ENCODE peak calls at places on chromosomes 11 and 22, in eight cellular contexts. K is stomach, N is K562, X is colonic mucosa, J is adrenal gland, Y is cardiac muscle cell, I is left lung, W is brain microvascular endothelial cell. U is an unnamed sample. For H3K36me3, the result is how much of the 10 kb centered on the place peaks cover.

GRCh38 chr11:118059231-118059940 is 17.5 kb upstream of the TMPRSS4 start:
- DNase-seq in K (no peak), N (no peak), X (no peak), J (no peak), Y (no peak), I (no peak), W (no peak), U (peak)

GRCh38 chr11:86151188-86152005 is 82.5 kb upstream of the PICALM start:
- DNase-seq in K (no peak), N (peak), X (no peak), J (no peak), Y (peak), I (no peak), W (no peak), U (peak)

GRCh38 chr11:5234390-5234834 is at the start of gene HBD:
- DNase-seq in K (no peak), N (peak), X (no peak), J (no peak), Y (peak), I (no peak), W (peak), U (no peak)

GRCh38 chr11:26578998-26579635 is 7.1 kb upstream of the MUC15 start:
- DNase-seq in K (no peak), N (no peak), X (no peak), J (no peak), Y (no peak), I (no peak), W (no peak), U (no peak)

GRCh38 chr11:103862827-103863213 is 173.6 kb upstream of the DDI1 start:
- DNase-seq in K (no peak), N (no peak), X (no peak), J (no peak), Y (no peak), I (no peak), W (no peak), U (no peak)

GRCh38 chr11:132111341-132111740 is 740.9 kb downstream of the NTM start:
- DNase-seq in K (no peak), N (no peak), X (no peak), J (no peak), Y (no peak), I (no peak), W (no peak), U (no peak)

GRCh38 chr11:58963551-58964075 is 24.3 kb downstream of the GLYATL1 start:
- DNase-seq in K (peak), N (peak), X (no peak), J (no peak), Y (peak), I (no peak), W (peak), U (no peak)

GRCh38 chr11:16793511-16793910 is 55.1 kb downstream of the C11orf58 start:
- DNase-seq in K (no peak), N (no peak), X (no peak), J (no peak), Y (no peak), I (no peak), W (no peak), U (no peak)

GRCh38 chr22:35882226-35883027 is 146.2 kb downstream of the RBFOX2 start:
- DNase-seq in K (no peak), N (no peak), X (no peak), J (no peak), Y (no peak), I (no peak), W (no peak), U (no peak)

GRCh38 chr11:120400564-120401364 is 64.6 kb downstream of the ARHGEF12 start:
- DNase-seq in K (no peak), N (peak), X (peak), J (peak), Y (no peak), I (no peak), W (peak), U (no peak)

GRCh38 chr22:44638966-44639739 is 62.9 kb upstream of the PRR5 start:
- DNase-seq in K (no peak), N (no peak), X (no peak), J (no peak), Y (no peak), I (no peak), W (no peak), U (no peak)

GRCh38 chr11:35313066-35313765 is 106.1 kb downstream of the SLC1A2 start:
- DNase-seq in K (no peak), N (no peak), X (no peak), J (no peak), Y (peak), I (no peak), W (no peak), U (no peak)

GRCh38 chr11:13137778-13138400 is 128.8 kb downstream of the RASSF10 start:
- DNase-seq in K (no peak), N (no peak), X (no peak), J (no peak), Y (no peak), I (no peak), W (no peak), U (no peak)

GRCh38 chr11:74232316-74232950 is 61.3 kb downstream of the PPME1 start:
- DNase-seq in K (no peak), N (no peak), X (no peak), J (no peak), Y (no peak), I (no peak), W (no peak), U (no peak)

GRCh38 chr11:74238243-74238642 is 67.2 kb downstream of the PPME1 start:
- DNase-seq in K (no peak), N (no peak), X (no peak), J (no peak), Y (no peak), I (no peak), W (no peak), U (no peak)

GRCh38 chr11:74235121-74235520 is 64.0 kb downstream of the PPME1 start:
- DNase-seq in K (no peak), N (no peak), X (no peak), J (no peak), Y (no peak), I (no peak), W (no peak), U (no peak)

GRCh38 chr11:74233683-74234082 is 62.6 kb downstream of the PPME1 start:
- DNase-seq in K (no peak), N (no peak), X (no peak), J (no peak), Y (no peak), I (no peak), W (no peak), U (no peak)

DNA sequence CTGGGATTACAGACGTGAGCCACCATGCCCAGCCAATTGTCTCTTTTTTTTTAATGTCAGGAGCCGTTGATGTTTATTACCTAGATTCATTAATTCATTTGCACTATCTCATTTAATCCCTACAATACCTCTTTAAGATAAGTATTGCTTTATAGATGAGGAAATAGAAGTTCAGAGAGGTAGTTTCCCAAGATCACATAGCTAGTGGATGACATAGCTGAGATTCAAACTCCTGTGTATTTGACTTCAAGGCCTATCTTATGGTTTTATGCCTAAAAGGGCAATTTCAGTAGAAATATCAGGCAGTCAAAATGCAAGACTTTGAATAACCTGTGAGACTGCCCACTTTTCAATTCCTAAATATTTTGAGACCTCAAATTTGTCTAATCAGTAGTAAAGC is 66.5 kb downstream of the PPME1 start:
- DNase-seq in K (no peak), N (no peak), X (no peak), J (no peak), Y (no peak), I (no peak), W (no peak), U (no peak)
- H3K36me3 ChIP-seq in K (half or more), N (half or more), X (under half), J (under half), Y (under half), I (half or more), W (under half), U (under half)

GRCh38 chr11:66311470-66311964 is 5.3 kb downstream of the CD248 start:
- DNase-seq in K (no peak), N (no peak), X (no peak), J (no peak), Y (no peak), I (no peak), W (no peak), U (no peak)
- TF ChIP-seq CTCF in K (no peak), N (no peak), X (peak), J (no peak), Y (no peak), I (peak), W (no peak), U (no peak)

GRCh38 chr11:127711748-127712147 is 711.2 kb upstream of the KIRREL3 start:
- DNase-seq in K (no peak), N (no peak), X (no peak), J (no peak), Y (no peak), I (no peak), W (no peak), U (no peak)

GRCh38 chr11:127713226-127713625 is 712.7 kb upstream of the KIRREL3 start:
- DNase-seq in K (no peak), N (no peak), X (no peak), J (no peak), Y (no peak), I (no peak), W (no peak), U (no peak)

GRCh38 chr11:127710831-127711230 is 710.3 kb upstream of the KIRREL3 start:
- DNase-seq in K (no peak), N (no peak), X (no peak), J (no peak), Y (no peak), I (no peak), W (no peak), U (no peak)
- H3K4me3 ChIP-seq in K (no peak), N (no peak), X (no peak), J (no peak), Y (no peak), I (no peak), W (no peak), U (no peak)

DNA sequence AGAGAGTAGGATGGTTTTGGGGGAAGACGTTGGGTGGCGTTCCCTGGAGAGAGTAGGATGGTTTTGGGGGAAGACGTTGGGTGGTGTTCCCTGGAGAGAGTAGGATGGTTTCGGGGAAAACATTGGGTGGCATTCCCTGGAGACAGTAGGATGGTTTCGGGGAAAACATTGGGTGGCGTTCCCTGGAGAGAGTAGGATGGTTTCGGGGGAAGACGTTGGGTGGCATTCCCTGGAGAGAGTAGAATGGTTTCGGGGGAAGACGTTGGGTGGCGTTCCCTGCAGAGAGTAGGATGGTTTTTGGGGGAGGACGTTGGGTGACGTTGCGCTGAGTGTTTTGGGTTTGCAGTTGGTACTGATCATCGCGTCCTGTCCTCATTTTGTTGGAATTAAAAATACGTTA is 28.2 kb downstream of the IGHMBP2 start:
- DNase-seq in K (no peak), N (no peak), X (no peak), J (no peak), Y (no peak), I (no peak), W (no peak), U (no peak)
- H3K36me3 ChIP-seq in K (half or more), N (half or more), X (under half), J (under half), Y (under half), I (half or more), W (under half), U (half or more)

DNA sequence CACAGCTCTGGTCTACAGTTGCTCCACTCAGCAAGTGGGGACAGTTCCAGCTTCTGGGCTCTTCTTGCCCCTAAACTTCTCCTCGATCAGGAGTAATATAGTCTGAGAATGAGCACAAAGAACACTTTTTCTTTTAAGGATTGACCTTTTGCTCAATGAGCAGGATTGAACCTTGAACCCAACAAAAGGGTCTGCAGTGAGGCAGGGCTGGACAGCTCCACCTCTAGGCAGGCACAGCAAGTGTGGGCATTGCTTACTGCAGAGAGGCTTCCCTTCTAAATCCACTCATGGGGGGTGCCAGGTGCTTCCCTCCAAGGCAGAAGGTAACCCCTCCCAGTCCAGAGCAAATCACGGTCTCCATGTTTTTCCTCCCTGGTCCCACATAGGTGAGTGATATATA is 279.5 kb downstream of the ST3GAL4 start:
- DNase-seq in K (no peak), N (no peak), X (no peak), J (no peak), Y (no peak), I (no peak), W (no peak), U (no peak)
- TF ChIP-seq CTCF in K (no peak), N (no peak), X (no peak), J (no peak), Y (no peak), I (no peak), W (no peak), U (no peak)

GRCh38 chr11:8809605-8810272 is 101.2 kb upstream of the AKIP1 start:
- DNase-seq in K (no peak), N (no peak), X (no peak), J (no peak), Y (peak), I (no peak), W (no peak), U (no peak)
- H3K4me3 ChIP-seq in K (peak), N (no peak), X (peak), J (peak), Y (peak), I (peak), W (peak), U (peak)

U was measured in ascending aorta.